ENCODE peak calls at places on chromosome 3, in seven cellular contexts. One of them, this sample, is unnamed.

GRCh38 chr3:126870608-126871210 is 112.2 kb upstream of the PLXNA1 start:
- DNase-seq in NCI-H460: no peak
- DNase-seq in posterior cingulate gyrus: no peak
- DNase-seq in omental fat pad: no peak
- DNase-seq in HFF-Myc: no peak
- DNase-seq in CD8-positive, alpha-beta memory T cell: no peak
- DNase-seq in AG09309: no peak
- DNase-seq in this sample: no peak

GRCh38 chr3:38723569-38724391 is 74.3 kb upstream of the SCN5A start:
- DNase-seq in HFF-Myc: no peak
- DNase-seq in NCI-H460: no peak
- DNase-seq in CD8-positive, alpha-beta memory T cell: no peak
- DNase-seq in omental fat pad: no peak
- DNase-seq in posterior cingulate gyrus: no peak
- DNase-seq in AG09309: no peak
- DNase-seq in this sample: no peak

GRCh38 chr3:172159962-172160538 is 120.7 kb downstream of the FNDC3B start:
- DNase-seq in NCI-H460: no peak
- DNase-seq in posterior cingulate gyrus: no peak
- DNase-seq in omental fat pad: no peak
- DNase-seq in HFF-Myc: no peak
- DNase-seq in CD8-positive, alpha-beta memory T cell: no peak
- DNase-seq in AG09309: no peak
- DNase-seq in this sample: no peak

GRCh38 chr3:24981924-24982323 is 446.1 kb upstream of the RARB start:
- DNase-seq in omental fat pad: no peak
- DNase-seq in HFF-Myc: no peak
- DNase-seq in AG09309: no peak
- DNase-seq in NCI-H460: no peak
- DNase-seq in CD8-positive, alpha-beta memory T cell: no peak
- DNase-seq in posterior cingulate gyrus: no peak
- DNase-seq in this sample: no peak

GRCh38 chr3:71447803-71448202 is 135.7 kb downstream of the FOXP1 start:
- DNase-seq in NCI-H460: no peak
- DNase-seq in AG09309: no peak
- DNase-seq in omental fat pad: no peak
- DNase-seq in HFF-Myc: no peak
- DNase-seq in CD8-positive, alpha-beta memory T cell: no peak
- DNase-seq in posterior cingulate gyrus: no peak
- DNase-seq in this sample: no peak

GRCh38 chr3:14494279-14494972 is 45.7 kb downstream of the GRIP2 start:
- DNase-seq in AG09309: no peak
- DNase-seq in CD8-positive, alpha-beta memory T cell: no peak
- DNase-seq in posterior cingulate gyrus: no peak
- DNase-seq in NCI-H460: no peak
- DNase-seq in HFF-Myc: no peak
- DNase-seq in omental fat pad: no peak
- DNase-seq in this sample: no peak

GRCh38 chr3:12545473-12545791 is at the start of gene MKRN2OS:
- DNase-seq in posterior cingulate gyrus: no peak
- DNase-seq in HFF-Myc: no peak
- DNase-seq in omental fat pad: no peak
- DNase-seq in CD8-positive, alpha-beta memory T cell: no peak
- DNase-seq in NCI-H460: no peak
- DNase-seq in AG09309: no peak
- DNase-seq in this sample: no peak

GRCh38 chr3:187889601-187890404 is 144.5 kb upstream of the BCL6 start:
- DNase-seq in NCI-H460: peak
- DNase-seq in posterior cingulate gyrus: no peak
- DNase-seq in omental fat pad: no peak
- DNase-seq in CD8-positive, alpha-beta memory T cell: no peak
- DNase-seq in HFF-Myc: no peak
- DNase-seq in AG09309: no peak
- DNase-seq in this sample: no peak

GRCh38 chr3:144463916-144464315 is 492.3 kb downstream of the DIPK2A start:
- DNase-seq in AG09309: no peak
- DNase-seq in omental fat pad: no peak
- DNase-seq in HFF-Myc: no peak
- DNase-seq in NCI-H460: no peak
- DNase-seq in posterior cingulate gyrus: no peak
- DNase-seq in CD8-positive, alpha-beta memory T cell: no peak
- DNase-seq in this sample: no peak

GRCh38 chr3:11944052-11944673 is 60.0 kb upstream of the SYN2 start:
- DNase-seq in HFF-Myc: peak
- DNase-seq in AG09309: no peak
- DNase-seq in CD8-positive, alpha-beta memory T cell: no peak
- DNase-seq in posterior cingulate gyrus: peak
- DNase-seq in omental fat pad: no peak
- DNase-seq in NCI-H460: peak
- DNase-seq in this sample: no peak

GRCh38 chr3:99892332-99892731 is 74.7 kb downstream of the CMSS1 start:
- DNase-seq in NCI-H460: no peak
- DNase-seq in omental fat pad: no peak
- DNase-seq in CD8-positive, alpha-beta memory T cell: no peak
- DNase-seq in HFF-Myc: no peak
- DNase-seq in AG09309: no peak
- DNase-seq in posterior cingulate gyrus: no peak
- DNase-seq in this sample: no peak

GRCh38 chr3:197511130-197511529 is 44.6 kb downstream of the BDH1 start:
- DNase-seq in HFF-Myc: no peak
- DNase-seq in AG09309: no peak
- DNase-seq in omental fat pad: no peak
- DNase-seq in NCI-H460: no peak
- DNase-seq in CD8-positive, alpha-beta memory T cell: no peak
- DNase-seq in posterior cingulate gyrus: peak
- DNase-seq in this sample: no peak

GRCh38 chr3:63670544-63670943 is 18.1 kb downstream of the SNTN start:
- DNase-seq in posterior cingulate gyrus: no peak
- DNase-seq in NCI-H460: no peak
- DNase-seq in HFF-Myc: no peak
- DNase-seq in CD8-positive, alpha-beta memory T cell: no peak
- DNase-seq in omental fat pad: no peak
- DNase-seq in AG09309: no peak
- DNase-seq in this sample: no peak

GRCh38 chr3:59185586-59186381 is 136.0 kb upstream of the CFAP20DC start:
- DNase-seq in HFF-Myc: peak
- DNase-seq in CD8-positive, alpha-beta memory T cell: no peak
- DNase-seq in NCI-H460: no peak
- DNase-seq in omental fat pad: no peak
- DNase-seq in AG09309: no peak
- DNase-seq in posterior cingulate gyrus: no peak
- DNase-seq in this sample: no peak

GRCh38 chr3:72345237-72345878 is 502.9 kb downstream of the SHQ1 start:
- DNase-seq in CD8-positive, alpha-beta memory T cell: no peak
- DNase-seq in NCI-H460: no peak
- DNase-seq in omental fat pad: no peak
- DNase-seq in HFF-Myc: peak
- DNase-seq in posterior cingulate gyrus: no peak
- DNase-seq in AG09309: no peak
- DNase-seq in this sample: no peak

GRCh38 chr3:156553705-156554356 is 1.1 kb downstream of the SSR3 start:
- DNase-seq in NCI-H460: no peak
- DNase-seq in posterior cingulate gyrus: no peak
- DNase-seq in HFF-Myc: no peak
- DNase-seq in omental fat pad: no peak
- DNase-seq in AG09309: peak
- DNase-seq in CD8-positive, alpha-beta memory T cell: no peak
- DNase-seq in this sample: no peak

GRCh38 chr3:114079761-114080160 is 23.2 kb downstream of the QTRT2 start:
- DNase-seq in omental fat pad: no peak
- DNase-seq in posterior cingulate gyrus: no peak
- DNase-seq in NCI-H460: no peak
- DNase-seq in CD8-positive, alpha-beta memory T cell: no peak
- DNase-seq in HFF-Myc: no peak
- DNase-seq in AG09309: no peak
- DNase-seq in this sample: no peak

GRCh38 chr3:12353796-12354505 is 65.1 kb downstream of the PPARG start:
- DNase-seq in NCI-H460: no peak
- DNase-seq in CD8-positive, alpha-beta memory T cell: no peak
- DNase-seq in HFF-Myc: no peak
- DNase-seq in posterior cingulate gyrus: no peak
- DNase-seq in AG09309: no peak
- DNase-seq in omental fat pad: no peak
- DNase-seq in this sample: no peak

GRCh38 chr3:100810671-100811070 is 101.4 kb downstream of the TFG start:
- DNase-seq in omental fat pad: no peak
- DNase-seq in NCI-H460: no peak
- DNase-seq in AG09309: peak
- DNase-seq in HFF-Myc: no peak
- DNase-seq in posterior cingulate gyrus: no peak
- DNase-seq in CD8-positive, alpha-beta memory T cell: no peak
- DNase-seq in this sample: no peak

GRCh38 chr3:52781741-52782140 is 4.3 kb downstream of the ITIH1 start:
- DNase-seq in omental fat pad: no peak
- DNase-seq in HFF-Myc: no peak
- DNase-seq in NCI-H460: no peak
- DNase-seq in posterior cingulate gyrus: no peak
- DNase-seq in AG09309: no peak
- DNase-seq in CD8-positive, alpha-beta memory T cell: peak
- DNase-seq in this sample: no peak

GRCh38 chr3:143847787-143848631 is at the start of gene SLC9A9:
- DNase-seq in omental fat pad: no peak
- DNase-seq in posterior cingulate gyrus: peak
- DNase-seq in NCI-H460: peak
- DNase-seq in AG09309: peak
- DNase-seq in CD8-positive, alpha-beta memory T cell: peak
- DNase-seq in HFF-Myc: peak
- DNase-seq in this sample: peak

GRCh38 chr3:98763076-98763475 is at the start of gene ST3GAL6:
- DNase-seq in NCI-H460: no peak
- DNase-seq in omental fat pad: no peak
- DNase-seq in HFF-Myc: no peak
- DNase-seq in CD8-positive, alpha-beta memory T cell: no peak
- DNase-seq in AG09309: no peak
- DNase-seq in posterior cingulate gyrus: no peak
- DNase-seq in this sample: no peak

GRCh38 chr3:167109746-167110145 is 270.4 kb downstream of the ZBBX start:
- DNase-seq in AG09309: no peak
- DNase-seq in CD8-positive, alpha-beta memory T cell: no peak
- DNase-seq in posterior cingulate gyrus: no peak
- DNase-seq in NCI-H460: no peak
- DNase-seq in omental fat pad: no peak
- DNase-seq in HFF-Myc: no peak
- DNase-seq in this sample: no peak

GRCh38 chr3:69199942-69200341 is 77.5 kb upstream of the LMOD3 start:
- DNase-seq in CD8-positive, alpha-beta memory T cell: no peak
- DNase-seq in NCI-H460: no peak
- DNase-seq in AG09309: no peak
- DNase-seq in posterior cingulate gyrus: no peak
- DNase-seq in HFF-Myc: no peak
- DNase-seq in omental fat pad: no peak
- DNase-seq in this sample: no peak

GRCh38 chr3:38247366-38248035 is 18.1 kb upstream of the SLC22A13 start:
- DNase-seq in AG09309: peak
- DNase-seq in HFF-Myc: peak
- DNase-seq in CD8-positive, alpha-beta memory T cell: no peak
- DNase-seq in posterior cingulate gyrus: no peak
- DNase-seq in omental fat pad: no peak
- DNase-seq in NCI-H460: peak
- DNase-seq in this sample: no peak

GRCh38 chr3:18444597-18445420 is 19.7 kb upstream of the SATB1 start:
- DNase-seq in AG09309: no peak
- DNase-seq in posterior cingulate gyrus: peak
- DNase-seq in CD8-positive, alpha-beta memory T cell: peak
- DNase-seq in omental fat pad: no peak
- DNase-seq in HFF-Myc: no peak
- DNase-seq in NCI-H460: no peak
- DNase-seq in this sample: peak

GRCh38 chr3:175940881-175941280 is 1081.7 kb downstream of the NAALADL2 start:
- DNase-seq in HFF-Myc: no peak
- DNase-seq in AG09309: no peak
- DNase-seq in CD8-positive, alpha-beta memory T cell: no peak
- DNase-seq in posterior cingulate gyrus: no peak
- DNase-seq in NCI-H460: no peak
- DNase-seq in omental fat pad: no peak
- DNase-seq in this sample: no peak

GRCh38 chr3:63766261-63766660 is 52.8 kb upstream of the C3orf49 start:
- DNase-seq in HFF-Myc: no peak
- DNase-seq in posterior cingulate gyrus: no peak
- DNase-seq in NCI-H460: no peak
- DNase-seq in AG09309: no peak
- DNase-seq in CD8-positive, alpha-beta memory T cell: no peak
- DNase-seq in omental fat pad: no peak
- DNase-seq in this sample: no peak

GRCh38 chr3:18712713-18713575 is 287.8 kb upstream of the SATB1 start:
- DNase-seq in posterior cingulate gyrus: no peak
- DNase-seq in CD8-positive, alpha-beta memory T cell: no peak
- DNase-seq in omental fat pad: no peak
- DNase-seq in AG09309: no peak
- DNase-seq in NCI-H460: no peak
- DNase-seq in HFF-Myc: no peak
- DNase-seq in this sample: no peak

GRCh38 chr3:61841111-61841845 is 279.9 kb downstream of the PTPRG start:
- DNase-seq in NCI-H460: no peak
- DNase-seq in posterior cingulate gyrus: no peak
- DNase-seq in AG09309: no peak
- DNase-seq in omental fat pad: no peak
- DNase-seq in CD8-positive, alpha-beta memory T cell: no peak
- DNase-seq in HFF-Myc: no peak
- DNase-seq in this sample: no peak

GRCh38 chr3:52372822-52373504 is 56.8 kb downstream of the DNAH1 start:
- DNase-seq in posterior cingulate gyrus: no peak
- DNase-seq in AG09309: no peak
- DNase-seq in NCI-H460: no peak
- DNase-seq in omental fat pad: no peak
- DNase-seq in CD8-positive, alpha-beta memory T cell: no peak
- DNase-seq in HFF-Myc: no peak
- DNase-seq in this sample: no peak

GRCh38 chr3:51343918-51344687 is 41.0 kb upstream of the MANF start:
- DNase-seq in posterior cingulate gyrus: no peak
- DNase-seq in NCI-H460: peak
- DNase-seq in AG09309: peak
- DNase-seq in omental fat pad: no peak
- DNase-seq in HFF-Myc: no peak
- DNase-seq in CD8-positive, alpha-beta memory T cell: no peak
- DNase-seq in this sample: no peak

GRCh38 chr3:15794303-15794771 is 3.4 kb downstream of the ANKRD28 start:
- DNase-seq in HFF-Myc: peak
- DNase-seq in NCI-H460: no peak
- DNase-seq in CD8-positive, alpha-beta memory T cell: peak
- DNase-seq in AG09309: no peak
- DNase-seq in posterior cingulate gyrus: no peak
- DNase-seq in omental fat pad: no peak
- DNase-seq in this sample: no peak

GRCh38 chr3:25423780-25424179 is 4.3 kb upstream of the RARB start:
- DNase-seq in AG09309: no peak
- DNase-seq in CD8-positive, alpha-beta memory T cell: no peak
- DNase-seq in omental fat pad: no peak
- DNase-seq in NCI-H460: no peak
- DNase-seq in posterior cingulate gyrus: no peak
- DNase-seq in HFF-Myc: no peak
- DNase-seq in this sample: no peak

GRCh38 chr3:73136941-73137340 is 75.5 kb downstream of the EBLN2 start:
- DNase-seq in AG09309: no peak
- DNase-seq in posterior cingulate gyrus: no peak
- DNase-seq in omental fat pad: no peak
- DNase-seq in NCI-H460: no peak
- DNase-seq in CD8-positive, alpha-beta memory T cell: no peak
- DNase-seq in HFF-Myc: no peak
- DNase-seq in this sample: no peak

This sample was measured in amygdala.